ENCODE peak calls at places on chromosomes 1 and 21, in six cellular contexts. One of them, this sample, is unnamed.

GRCh38 chr1:87300579-87300978 is 28.1 kb upstream of the LMO4 start:
- DNase-seq in GM12878: no peak
- DNase-seq in HepG2: no peak
- DNase-seq in GM12891: no peak
- DNase-seq in H1: no peak
- DNase-seq in K562: no peak
- DNase-seq in this sample: no peak

GRCh38 chr21:45973475-45974072 is 8.0 kb upstream of the COL6A1 start:
- DNase-seq in HepG2: peak; percentile 49
- DNase-seq in K562: peak; percentile 72
- DNase-seq in H1: no peak
- DNase-seq in GM12891: peak; percentile 90
- DNase-seq in GM12878: no peak
- DNase-seq in this sample: peak; percentile 80

GRCh38 chr1:237864338-237865244 is 26.1 kb downstream of the ZP4 start:
- DNase-seq in K562: peak; percentile 61
- DNase-seq in GM12891: peak; percentile 25
- DNase-seq in H1: peak; percentile 41
- DNase-seq in GM12878: peak; percentile 5
- DNase-seq in HepG2: peak; percentile 54
- DNase-seq in this sample: peak; percentile 14

GRCh38 chr1:231629132-231629531 is 2.5 kb downstream of the DISC1 start:
- DNase-seq in GM12878: no peak
- DNase-seq in GM12891: no peak
- DNase-seq in HepG2: no peak
- DNase-seq in H1: no peak
- DNase-seq in K562: peak; percentile 27
- DNase-seq in this sample: no peak

GRCh38 chr1:42966688-42967609 is 8.3 kb upstream of the SLC2A1 start:
- DNase-seq in GM12891: no peak
- DNase-seq in HepG2: peak; percentile 56
- DNase-seq in GM12878: no peak
- DNase-seq in H1: peak; percentile 70
- DNase-seq in K562: peak; percentile 85
- DNase-seq in this sample: no peak

GRCh38 chr1:63721531-63722189 is 52.2 kb upstream of the ROR1 start:
- DNase-seq in GM12891: no peak
- DNase-seq in K562: no peak
- DNase-seq in H1: no peak
- DNase-seq in GM12878: no peak
- DNase-seq in HepG2: no peak
- DNase-seq in this sample: no peak

GRCh38 chr1:1355376-1355775 is 3.0 kb downstream of the MXRA8 start:
- DNase-seq in HepG2: no peak
- DNase-seq in GM12878: no peak
- DNase-seq in GM12891: no peak
- DNase-seq in H1: no peak
- DNase-seq in K562: no peak
- DNase-seq in this sample: no peak

GRCh38 chr21:39661740-39662139 is 49.0 kb downstream of the B3GALT5 start:
- DNase-seq in HepG2: no peak
- DNase-seq in GM12891: no peak
- DNase-seq in K562: no peak
- DNase-seq in H1: no peak
- DNase-seq in GM12878: no peak
- DNase-seq in this sample: no peak

GRCh38 chr1:157626099-157626498 is 28.2 kb upstream of the FCRL4 start:
- DNase-seq in HepG2: peak; percentile 3
- DNase-seq in K562: peak; percentile 57
- DNase-seq in GM12878: peak; percentile 12
- DNase-seq in GM12891: peak; percentile 8
- DNase-seq in H1: peak; percentile 21
- DNase-seq in this sample: peak; percentile 5

GRCh38 chr1:110875216-110875731 is 2.3 kb downstream of the CD53 start:
- DNase-seq in K562: peak; percentile 64
- DNase-seq in H1: no peak
- DNase-seq in HepG2: no peak
- DNase-seq in GM12891: no peak
- DNase-seq in GM12878: peak; percentile 73
- DNase-seq in this sample: no peak

GRCh38 chr1:232622378-232622777 is 7.6 kb downstream of the SIPA1L2 start:
- DNase-seq in GM12878: no peak
- DNase-seq in H1: no peak
- DNase-seq in GM12891: no peak
- DNase-seq in HepG2: no peak
- DNase-seq in K562: no peak
- DNase-seq in this sample: no peak

GRCh38 chr21:29168874-29169273 is 38.4 kb downstream of the MAP3K7CL start:
- DNase-seq in GM12891: no peak
- DNase-seq in K562: no peak
- DNase-seq in HepG2: peak; percentile 25
- DNase-seq in GM12878: no peak
- DNase-seq in H1: no peak
- DNase-seq in this sample: no peak

GRCh38 chr1:186682721-186683120 is 2.5 kb upstream of the PTGS2 start:
- DNase-seq in H1: no peak
- DNase-seq in K562: no peak
- DNase-seq in GM12891: no peak
- DNase-seq in HepG2: no peak
- DNase-seq in GM12878: no peak
- DNase-seq in this sample: no peak

GRCh38 chr1:28755701-28756100 is 19.0 kb downstream of the YTHDF2 start:
- DNase-seq in K562: no peak
- DNase-seq in HepG2: peak; percentile 13
- DNase-seq in H1: no peak
- DNase-seq in GM12891: no peak
- DNase-seq in GM12878: no peak
- DNase-seq in this sample: no peak

GRCh38 chr1:24783713-24784112 is 38.5 kb downstream of the CLIC4 start:
- DNase-seq in K562: no peak
- DNase-seq in GM12891: no peak
- DNase-seq in H1: no peak
- DNase-seq in GM12878: no peak
- DNase-seq in HepG2: peak; percentile 17
- DNase-seq in this sample: no peak

GRCh38 chr1:230105754-230106625 is 39.0 kb downstream of the GALNT2 start:
- DNase-seq in H1: no peak
- DNase-seq in GM12891: no peak
- DNase-seq in K562: no peak
- DNase-seq in HepG2: peak; percentile 89
- DNase-seq in GM12878: peak; percentile 59
- DNase-seq in this sample: no peak

GRCh38 chr1:67532452-67533216 is 102.4 kb upstream of the SERBP1 start:
- DNase-seq in HepG2: peak; percentile 85
- DNase-seq in K562: peak; percentile 84
- DNase-seq in GM12878: peak; percentile 15
- DNase-seq in GM12891: peak; percentile 35
- DNase-seq in H1: peak; percentile 36
- DNase-seq in this sample: peak; percentile 21

GRCh38 chr1:194047921-194048320 is 861.5 kb upstream of the B3GALT2 start:
- DNase-seq in GM12891: no peak
- DNase-seq in GM12878: no peak
- DNase-seq in HepG2: no peak
- DNase-seq in H1: no peak
- DNase-seq in K562: no peak
- DNase-seq in this sample: no peak

GRCh38 chr1:3105167-3105863 is 36.3 kb downstream of the PRDM16 start:
- DNase-seq in GM12891: no peak
- DNase-seq in GM12878: no peak
- DNase-seq in K562: no peak
- DNase-seq in H1: peak; percentile 51
- DNase-seq in HepG2: peak; percentile 38
- DNase-seq in this sample: no peak

GRCh38 chr1:91555821-91556531 is 55.3 kb downstream of the CDC7 start:
- DNase-seq in GM12878: no peak
- DNase-seq in K562: peak; percentile 85
- DNase-seq in HepG2: no peak
- DNase-seq in GM12891: no peak
- DNase-seq in H1: no peak
- DNase-seq in this sample: no peak

GRCh38 chr1:207858806-207859205 is 52.1 kb downstream of the CD34 start:
- DNase-seq in GM12891: no peak
- DNase-seq in H1: no peak
- DNase-seq in K562: no peak
- DNase-seq in HepG2: peak; percentile 17
- DNase-seq in GM12878: no peak
- DNase-seq in this sample: no peak

GRCh38 chr1:16048573-16049189 is 5.1 kb downstream of the CLCNKB start:
- DNase-seq in H1: peak; percentile 75
- DNase-seq in GM12878: no peak
- DNase-seq in GM12891: no peak
- DNase-seq in K562: peak; percentile 95
- DNase-seq in HepG2: no peak
- DNase-seq in this sample: no peak

GRCh38 chr1:159508951-159509350 is 26.9 kb downstream of the OR10J5 start:
- DNase-seq in K562: no peak
- DNase-seq in GM12878: no peak
- DNase-seq in H1: no peak
- DNase-seq in GM12891: no peak
- DNase-seq in HepG2: no peak
- DNase-seq in this sample: no peak

GRCh38 chr1:174971902-174972301 is 27.8 kb upstream of the CACYBP start:
- DNase-seq in H1: no peak
- DNase-seq in GM12891: no peak
- DNase-seq in K562: no peak
- DNase-seq in GM12878: no peak
- DNase-seq in HepG2: no peak
- DNase-seq in this sample: no peak

GRCh38 chr1:174969977-174970376 is 29.8 kb upstream of the CACYBP start:
- DNase-seq in H1: no peak
- DNase-seq in GM12891: no peak
- DNase-seq in GM12878: no peak
- DNase-seq in HepG2: no peak
- DNase-seq in K562: no peak
- DNase-seq in this sample: no peak

GRCh38 chr1:174974711-174975111 is 25.0 kb upstream of the CACYBP start:
- DNase-seq in GM12878: no peak
- DNase-seq in GM12891: no peak
- DNase-seq in HepG2: no peak
- DNase-seq in K562: no peak
- DNase-seq in H1: no peak
- DNase-seq in this sample: no peak

GRCh38 chr1:174968750-174969244 is 30.9 kb upstream of the CACYBP start:
- DNase-seq in GM12891: no peak
- DNase-seq in K562: peak; percentile 57
- DNase-seq in GM12878: peak; percentile 79
- DNase-seq in HepG2: no peak
- DNase-seq in H1: no peak
- DNase-seq in this sample: no peak

GRCh38 chr1:174971466-174971865 is 28.3 kb upstream of the CACYBP start:
- DNase-seq in HepG2: no peak
- DNase-seq in GM12891: no peak
- DNase-seq in K562: no peak
- DNase-seq in H1: no peak
- DNase-seq in GM12878: no peak
- DNase-seq in this sample: no peak
- TF ChIP-seq POLR2A in HepG2: no peak
- TF ChIP-seq POLR2A in GM12891: no peak
- TF ChIP-seq POLR2A in K562: no peak
- TF ChIP-seq POLR2A in H1: no peak
- TF ChIP-seq POLR2A in GM12878: no peak
- TF ChIP-seq POLR2A in this sample: no peak

GRCh38 chr1:236185687-236186086 is 43.3 kb downstream of the GPR137B start:
- DNase-seq in GM12878: no peak
- DNase-seq in H1: no peak
- DNase-seq in GM12891: no peak
- DNase-seq in HepG2: no peak
- DNase-seq in K562: no peak
- DNase-seq in this sample: no peak
- TF ChIP-seq POLR2AphosphoS5 in GM12878: no peak
- TF ChIP-seq POLR2AphosphoS5 in H1: no peak
- TF ChIP-seq POLR2AphosphoS5 in GM12891: no peak
- TF ChIP-seq POLR2AphosphoS5 in HepG2: no peak
- TF ChIP-seq POLR2AphosphoS5 in K562: no peak
- TF ChIP-seq POLR2AphosphoS5 in this sample: no peak

GRCh38 chr1:216566809-216567208 is 143.6 kb upstream of the USH2A start:
- DNase-seq in K562: no peak
- DNase-seq in GM12878: no peak
- DNase-seq in H1: no peak
- DNase-seq in GM12891: no peak
- DNase-seq in HepG2: no peak
- DNase-seq in this sample: no peak
- TF ChIP-seq TAF1 in K562: no peak
- TF ChIP-seq TAF1 in GM12878: no peak
- TF ChIP-seq TAF1 in H1: no peak
- TF ChIP-seq TAF1 in GM12891: no peak
- TF ChIP-seq TAF1 in HepG2: no peak
- TF ChIP-seq TAF1 in this sample: no peak

GRCh38 chr1:155272466-155273133 is 704 bp downstream of the CLK2 start:
- DNase-seq in GM12878: no peak
- DNase-seq in HepG2: peak; percentile 42
- DNase-seq in GM12891: no peak
- DNase-seq in K562: no peak
- DNase-seq in H1: no peak
- DNase-seq in this sample: no peak

GRCh38 chr1:155269381-155269780 is 3.9 kb downstream of the CLK2 start:
- DNase-seq in GM12891: no peak
- DNase-seq in GM12878: no peak
- DNase-seq in K562: no peak
- DNase-seq in HepG2: no peak
- DNase-seq in H1: no peak
- DNase-seq in this sample: no peak

GRCh38 chr1:155268630-155269029 is 4.7 kb downstream of the CLK2 start:
- DNase-seq in K562: no peak
- DNase-seq in H1: no peak
- DNase-seq in GM12891: no peak
- DNase-seq in GM12878: no peak
- DNase-seq in HepG2: no peak
- DNase-seq in this sample: no peak

GRCh38 chr1:155277070-155277895 is at the start of gene HCN3:
- DNase-seq in GM12891: peak; percentile 94
- DNase-seq in K562: peak; percentile 99
- DNase-seq in H1: peak; percentile 95
- DNase-seq in GM12878: peak; percentile 79
- DNase-seq in HepG2: peak; percentile 93
- DNase-seq in this sample: peak; percentile 93

DNA sequence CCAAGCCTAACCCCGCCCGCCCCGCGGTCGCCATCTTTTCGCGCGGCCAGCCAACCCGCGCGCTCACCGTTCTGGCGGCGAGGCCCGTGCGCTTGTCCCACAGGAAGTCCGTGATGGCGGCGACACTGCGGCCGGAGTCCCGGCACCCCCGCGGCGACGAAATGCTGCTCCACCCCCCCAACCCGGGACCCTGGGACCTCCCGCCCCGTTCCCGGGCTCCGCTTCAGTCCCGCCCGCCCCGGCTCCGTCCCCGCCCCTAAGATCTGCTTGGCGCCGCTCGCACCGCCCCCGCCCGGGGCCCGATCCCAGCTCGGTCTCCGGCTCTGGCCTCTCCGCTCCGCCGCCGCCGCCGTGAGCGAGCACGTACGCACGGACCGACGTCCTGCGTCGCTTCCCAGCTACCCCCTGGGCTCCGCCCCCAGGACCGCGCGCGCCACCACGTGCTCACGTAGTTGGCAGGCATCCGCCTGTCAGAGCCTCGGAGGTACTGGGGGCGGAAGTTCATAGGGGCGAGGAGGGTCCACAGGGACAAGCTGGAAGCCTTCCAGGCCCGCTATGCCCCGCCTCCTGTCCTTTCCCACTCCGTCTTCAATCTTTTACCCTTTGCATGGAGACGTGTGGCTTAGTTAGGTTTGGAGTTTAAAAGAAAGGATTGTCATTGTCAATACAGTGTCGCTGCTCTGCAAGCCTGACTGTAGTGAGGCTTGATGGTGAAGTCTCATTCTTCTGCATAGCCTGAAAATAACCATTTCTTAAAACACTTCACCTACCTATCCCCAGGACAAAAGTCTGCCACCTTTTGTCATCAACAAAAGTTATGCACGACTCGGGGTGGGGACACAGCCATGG is at the start of gene CLK2:
- DNase-seq in GM12878: peak; percentile 83
- DNase-seq in GM12891: peak; percentile 97
- DNase-seq in K562: peak; percentile 99
- DNase-seq in H1: peak; percentile 93
- DNase-seq in HepG2: peak; percentile 93
- DNase-seq in this sample: peak; percentile 99
- TF ChIP-seq POLR2A in GM12878: peak; percentile 92
- TF ChIP-seq POLR2A in GM12891: peak; percentile 79
- TF ChIP-seq POLR2A in K562: peak; percentile 81
- TF ChIP-seq POLR2A in H1: peak; percentile 68
- TF ChIP-seq POLR2A in HepG2: no peak
- TF ChIP-seq POLR2A in this sample: peak; percentile 89

This sample was measured in GM12892.